ENCODE peak calls at places on chromosome 2, in eight cellular contexts. One of them, this sample, is unnamed.

GRCh38 chr2:162245737-162246136 is 2.5 kb upstream of the FAP start:
- DNase-seq in upper lobe of left lung: no peak
- DNase-seq in esophagus squamous epithelium: no peak
- DNase-seq in breast epithelium: no peak
- DNase-seq in tibial nerve: no peak
- DNase-seq in A549: no peak
- DNase-seq in HepG2: no peak
- DNase-seq in uterus: no peak
- DNase-seq in this sample: no peak

GRCh38 chr2:174796319-174796771 is 32.1 kb upstream of the CHRNA1 start:
- DNase-seq in upper lobe of left lung: no peak
- DNase-seq in esophagus squamous epithelium: no peak
- DNase-seq in breast epithelium: no peak
- DNase-seq in tibial nerve: no peak
- DNase-seq in A549: no peak
- DNase-seq in HepG2: no peak
- DNase-seq in uterus: no peak
- DNase-seq in this sample: no peak

GRCh38 chr2:72128059-72128842 is 19.4 kb downstream of the CYP26B1 start:
- DNase-seq in upper lobe of left lung: no peak
- DNase-seq in esophagus squamous epithelium: no peak
- DNase-seq in breast epithelium: no peak
- DNase-seq in tibial nerve: no peak
- DNase-seq in A549: no peak
- DNase-seq in HepG2: no peak
- DNase-seq in uterus: no peak
- DNase-seq in this sample: no peak

GRCh38 chr2:195322324-195322723 is 334.7 kb upstream of the SLC39A10 start:
- DNase-seq in upper lobe of left lung: no peak
- DNase-seq in esophagus squamous epithelium: no peak
- DNase-seq in breast epithelium: peak
- DNase-seq in tibial nerve: no peak
- DNase-seq in A549: peak
- DNase-seq in HepG2: no peak
- DNase-seq in uterus: no peak
- DNase-seq in this sample: no peak

GRCh38 chr2:20538308-20539132 is 91.6 kb downstream of the RHOB start:
- DNase-seq in upper lobe of left lung: no peak
- DNase-seq in esophagus squamous epithelium: no peak
- DNase-seq in breast epithelium: no peak
- DNase-seq in tibial nerve: no peak
- DNase-seq in A549: no peak
- DNase-seq in HepG2: peak
- DNase-seq in uterus: no peak
- DNase-seq in this sample: peak

GRCh38 chr2:236847538-236848263 is 238.0 kb upstream of the COPS8 start:
- DNase-seq in upper lobe of left lung: no peak
- DNase-seq in esophagus squamous epithelium: no peak
- DNase-seq in breast epithelium: no peak
- DNase-seq in tibial nerve: no peak
- DNase-seq in A549: no peak
- DNase-seq in HepG2: no peak
- DNase-seq in uterus: no peak
- DNase-seq in this sample: no peak

GRCh38 chr2:235063501-235063961 is 111.7 kb downstream of the SH3BP4 start:
- DNase-seq in upper lobe of left lung: no peak
- DNase-seq in esophagus squamous epithelium: no peak
- DNase-seq in breast epithelium: no peak
- DNase-seq in tibial nerve: no peak
- DNase-seq in A549: no peak
- DNase-seq in HepG2: no peak
- DNase-seq in uterus: no peak
- DNase-seq in this sample: no peak

GRCh38 chr2:16464641-16465040 is 201.0 kb downstream of the CYRIA start:
- DNase-seq in upper lobe of left lung: no peak
- DNase-seq in esophagus squamous epithelium: no peak
- DNase-seq in breast epithelium: no peak
- DNase-seq in tibial nerve: no peak
- DNase-seq in A549: no peak
- DNase-seq in HepG2: no peak
- DNase-seq in uterus: no peak
- DNase-seq in this sample: no peak

GRCh38 chr2:227010433-227010832 is 153.6 kb downstream of the COL4A4 start:
- DNase-seq in upper lobe of left lung: no peak
- DNase-seq in esophagus squamous epithelium: no peak
- DNase-seq in breast epithelium: no peak
- DNase-seq in tibial nerve: no peak
- DNase-seq in A549: no peak
- DNase-seq in HepG2: no peak
- DNase-seq in uterus: no peak
- DNase-seq in this sample: no peak

GRCh38 chr2:238168196-238168815 is 9.5 kb downstream of the ERFE start:
- DNase-seq in upper lobe of left lung: no peak
- DNase-seq in esophagus squamous epithelium: no peak
- DNase-seq in breast epithelium: no peak
- DNase-seq in tibial nerve: no peak
- DNase-seq in A549: no peak
- DNase-seq in HepG2: no peak
- DNase-seq in uterus: no peak
- DNase-seq in this sample: no peak

GRCh38 chr2:238170386-238171071 is 11.8 kb downstream of the ERFE start:
- DNase-seq in upper lobe of left lung: peak
- DNase-seq in esophagus squamous epithelium: no peak
- DNase-seq in breast epithelium: no peak
- DNase-seq in tibial nerve: no peak
- DNase-seq in A549: no peak
- DNase-seq in HepG2: no peak
- DNase-seq in uterus: peak
- DNase-seq in this sample: peak

GRCh38 chr2:238171575-238172187 is 12.9 kb downstream of the ERFE start:
- DNase-seq in upper lobe of left lung: no peak
- DNase-seq in esophagus squamous epithelium: no peak
- DNase-seq in breast epithelium: no peak
- DNase-seq in tibial nerve: no peak
- DNase-seq in A549: no peak
- DNase-seq in HepG2: no peak
- DNase-seq in uterus: no peak
- DNase-seq in this sample: no peak

GRCh38 chr2:238169021-238169707 is 10.4 kb downstream of the ERFE start:
- DNase-seq in upper lobe of left lung: no peak
- DNase-seq in esophagus squamous epithelium: no peak
- DNase-seq in breast epithelium: no peak
- DNase-seq in tibial nerve: peak
- DNase-seq in A549: peak
- DNase-seq in HepG2: no peak
- DNase-seq in uterus: peak
- DNase-seq in this sample: no peak

GRCh38 chr2:238169708-238170251 is 11.0 kb downstream of the ERFE start:
- DNase-seq in upper lobe of left lung: no peak
- DNase-seq in esophagus squamous epithelium: no peak
- DNase-seq in breast epithelium: no peak
- DNase-seq in tibial nerve: peak
- DNase-seq in A549: peak
- DNase-seq in HepG2: no peak
- DNase-seq in uterus: no peak
- DNase-seq in this sample: no peak
- TF ChIP-seq POLR2A in upper lobe of left lung: no peak
- TF ChIP-seq POLR2A in esophagus squamous epithelium: no peak
- TF ChIP-seq POLR2A in breast epithelium: no peak
- TF ChIP-seq POLR2A in tibial nerve: no peak
- TF ChIP-seq POLR2A in A549: no peak
- TF ChIP-seq POLR2A in HepG2: no peak
- TF ChIP-seq POLR2A in uterus: no peak
- TF ChIP-seq POLR2A in this sample: peak

DNA sequence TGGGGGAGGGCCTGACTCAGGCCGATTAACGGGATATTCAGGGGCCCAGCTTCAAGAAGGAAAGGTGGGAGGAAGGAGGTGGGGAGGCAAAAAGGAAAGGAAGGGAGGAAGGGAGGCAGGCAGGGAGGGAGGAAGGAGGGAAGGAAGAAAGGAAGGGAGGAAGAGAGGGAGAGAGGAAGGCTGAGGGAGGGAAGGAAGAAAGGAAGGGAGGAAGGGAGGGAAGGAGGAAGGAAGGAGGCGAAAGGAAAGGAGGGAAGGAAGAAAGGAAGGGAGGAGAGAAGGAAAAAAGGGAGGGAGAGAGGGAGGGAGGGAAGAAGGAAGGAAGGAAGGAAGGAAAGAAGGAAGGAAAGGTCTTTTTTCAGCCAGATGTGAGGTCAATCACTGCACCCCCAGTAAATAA is 85.3 kb downstream of the C1QL2 start:
- DNase-seq in upper lobe of left lung: no peak
- DNase-seq in esophagus squamous epithelium: no peak
- DNase-seq in breast epithelium: no peak
- DNase-seq in tibial nerve: no peak
- DNase-seq in A549: no peak
- DNase-seq in HepG2: no peak
- DNase-seq in uterus: no peak
- DNase-seq in this sample: no peak
- H3K4me3 ChIP-seq in upper lobe of left lung: no peak
- H3K4me3 ChIP-seq in esophagus squamous epithelium: no peak
- H3K4me3 ChIP-seq in breast epithelium: no peak
- H3K4me3 ChIP-seq in tibial nerve: no peak
- H3K4me3 ChIP-seq in A549: no peak
- H3K4me3 ChIP-seq in HepG2: no peak
- H3K4me3 ChIP-seq in uterus: no peak
- H3K4me3 ChIP-seq in this sample: no peak

DNA sequence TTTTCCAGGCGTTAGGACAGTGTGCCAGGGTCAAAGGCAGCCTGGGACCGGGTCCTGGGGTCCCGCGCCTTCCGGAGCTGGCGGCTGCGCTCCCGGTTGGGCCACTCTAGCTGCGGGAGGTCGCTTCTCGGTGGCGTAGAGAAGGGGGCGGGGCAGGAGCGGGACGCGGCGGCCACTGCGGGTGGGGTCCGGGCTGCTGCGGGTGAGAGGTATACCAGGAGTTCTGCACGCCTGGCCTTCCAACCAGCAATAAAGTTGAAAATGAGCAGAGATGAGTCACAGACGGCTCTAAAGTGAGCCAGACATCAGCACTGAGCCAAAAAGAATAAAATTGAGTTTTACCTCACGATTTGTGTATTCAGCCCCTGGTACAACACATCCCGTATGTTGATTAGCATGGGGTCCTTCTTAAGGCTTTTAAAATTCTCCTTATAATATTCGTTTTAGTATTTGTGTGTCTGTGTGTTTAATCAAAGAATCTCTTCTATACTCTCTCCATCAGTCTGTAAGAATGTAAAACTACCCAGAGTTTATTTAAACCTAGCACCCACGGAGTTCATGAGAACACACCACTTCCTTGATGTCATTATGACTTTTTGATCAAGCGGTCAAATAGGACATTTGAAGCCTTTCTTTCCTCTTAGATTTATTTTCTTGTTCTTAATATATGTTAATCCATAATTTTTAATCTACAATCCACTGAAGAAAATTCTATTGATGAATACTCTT is at the start of gene C1GALT1C1L:
- DNase-seq in upper lobe of left lung: peak
- DNase-seq in esophagus squamous epithelium: no peak
- DNase-seq in breast epithelium: peak
- DNase-seq in tibial nerve: peak
- DNase-seq in A549: peak
- DNase-seq in HepG2: peak
- DNase-seq in uterus: peak
- DNase-seq in this sample: no peak
- TF ChIP-seq POLR2A in upper lobe of left lung: no peak
- TF ChIP-seq POLR2A in esophagus squamous epithelium: no peak
- TF ChIP-seq POLR2A in breast epithelium: no peak
- TF ChIP-seq POLR2A in tibial nerve: no peak
- TF ChIP-seq POLR2A in A549: peak
- TF ChIP-seq POLR2A in HepG2: no peak
- TF ChIP-seq POLR2A in uterus: no peak
- TF ChIP-seq POLR2A in this sample: no peak

GRCh38 chr2:33034784-33035183 is 88.0 kb downstream of the LTBP1 start:
- DNase-seq in upper lobe of left lung: no peak
- DNase-seq in esophagus squamous epithelium: no peak
- DNase-seq in breast epithelium: no peak
- DNase-seq in tibial nerve: peak
- DNase-seq in A549: no peak
- DNase-seq in HepG2: no peak
- DNase-seq in uterus: peak
- DNase-seq in this sample: no peak
- H3K4me3 ChIP-seq in upper lobe of left lung: no peak
- H3K4me3 ChIP-seq in esophagus squamous epithelium: peak
- H3K4me3 ChIP-seq in breast epithelium: peak
- H3K4me3 ChIP-seq in tibial nerve: no peak
- H3K4me3 ChIP-seq in A549: no peak
- H3K4me3 ChIP-seq in HepG2: no peak
- H3K4me3 ChIP-seq in uterus: peak
- H3K4me3 ChIP-seq in this sample: no peak

DNA sequence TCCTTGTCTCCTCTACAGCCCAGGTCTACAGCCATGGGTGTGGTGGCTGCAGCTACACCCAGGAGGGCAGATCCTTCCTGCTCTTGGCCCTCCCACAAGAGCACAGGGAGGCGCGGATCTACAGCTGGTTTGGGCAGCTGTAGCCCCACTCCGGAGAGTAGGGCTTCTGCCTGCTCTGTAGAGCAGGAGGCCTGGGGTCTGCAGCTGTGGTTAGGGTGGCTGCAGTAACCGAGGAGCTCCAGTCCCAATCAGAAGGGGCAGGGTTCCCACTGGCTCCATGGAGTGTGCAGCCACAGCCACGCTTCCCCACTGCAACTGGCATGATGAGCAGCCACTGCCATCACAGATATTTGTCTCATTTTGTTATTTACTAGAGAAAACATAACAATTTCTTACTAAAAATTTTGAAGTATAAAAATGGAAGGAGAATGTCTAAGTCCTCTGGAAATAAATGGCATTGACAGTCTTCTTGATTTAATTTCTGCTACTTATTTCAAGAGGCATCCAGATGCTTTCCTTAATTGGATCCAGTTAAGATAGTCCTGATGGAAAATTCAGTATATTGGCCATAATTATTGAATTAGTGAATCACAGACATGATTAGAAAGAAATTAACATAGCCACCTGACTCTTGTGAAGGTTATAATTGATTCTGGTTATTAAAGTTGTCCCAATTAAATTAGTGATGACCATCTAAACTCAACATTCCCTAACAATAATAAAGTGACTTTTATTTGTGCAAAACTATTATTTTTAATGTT is 233.7 kb downstream of the KCNE4 start:
- DNase-seq in upper lobe of left lung: no peak
- DNase-seq in esophagus squamous epithelium: no peak
- DNase-seq in breast epithelium: no peak
- DNase-seq in tibial nerve: no peak
- DNase-seq in A549: no peak
- DNase-seq in HepG2: no peak
- DNase-seq in uterus: no peak
- DNase-seq in this sample: no peak
- TF ChIP-seq POLR2A in upper lobe of left lung: no peak
- TF ChIP-seq POLR2A in esophagus squamous epithelium: no peak
- TF ChIP-seq POLR2A in breast epithelium: no peak
- TF ChIP-seq POLR2A in tibial nerve: no peak
- TF ChIP-seq POLR2A in A549: no peak
- TF ChIP-seq POLR2A in HepG2: no peak
- TF ChIP-seq POLR2A in uterus: no peak
- TF ChIP-seq POLR2A in this sample: no peak

This sample was measured in right lobe of liver.